ENCODE peak calls at places on chromosome 19, in seven cellular contexts. Q is CD8-positive, alpha-beta T cell; S is PC-9; N is heart right ventricle; F is left ventricle myocardium inferior; U is neuronal stem cell; V is thoracic aorta. E is an unnamed sample.

GRCh38 chr19:55657004-55657747 is 2.3 kb downstream of the U2AF2 start:
- DNase-seq in U (no peak), F (no peak), V (no peak), Q (no peak), N (no peak), S (peak), E (no peak)

GRCh38 chr19:56014765-56015164 is 28.2 kb downstream of the NLRP5 start:
- DNase-seq in N (no peak), Q (no peak), U (no peak), V (no peak), F (no peak), S (no peak), E (no peak)

GRCh38 chr19:1523412-1524205 is at the start of gene PLK5:
- DNase-seq in F (no peak), U (no peak), Q (no peak), N (no peak), V (no peak), S (no peak), E (no peak)

GRCh38 chr19:55308281-55308680 is 16.9 kb downstream of the TMEM150B start:
- DNase-seq in F (no peak), Q (no peak), N (no peak), U (no peak), S (no peak), V (no peak), E (no peak)

GRCh38 chr19:52099497-52100138 is 4.1 kb upstream of the ZNF841 start:
- DNase-seq in F (no peak), Q (no peak), S (peak), U (no peak), N (no peak), V (no peak), E (no peak)

GRCh38 chr19:40960062-40960685 is 30.9 kb upstream of the CYP2B6 start:
- DNase-seq in V (no peak), F (no peak), S (peak), N (no peak), Q (no peak), U (no peak), E (no peak)

GRCh38 chr19:1355974-1356865 is 27.5 kb upstream of the NDUFS7 start:
- DNase-seq in N (no peak), F (no peak), S (no peak), U (no peak), Q (no peak), V (no peak), E (no peak)

GRCh38 chr19:43798546-43799409 is 3.5 kb downstream of the LYPD5 start:
- DNase-seq in F (no peak), V (no peak), U (no peak), S (peak), N (no peak), Q (peak), E (peak)

GRCh38 chr19:4878491-4878968 is 11.1 kb upstream of the PLIN3 start:
- DNase-seq in N (peak), S (no peak), U (no peak), V (no peak), F (peak), Q (no peak), E (no peak)

GRCh38 chr19:17436094-17436873 is 12.2 kb downstream of the TMEM221 start:
- DNase-seq in F (no peak), N (no peak), U (no peak), V (no peak), S (no peak), Q (no peak), E (no peak)
- H3K4me3 ChIP-seq in F (no peak), N (no peak), U (no peak), V (no peak), S (no peak), Q (no peak), E (no peak)

DNA sequence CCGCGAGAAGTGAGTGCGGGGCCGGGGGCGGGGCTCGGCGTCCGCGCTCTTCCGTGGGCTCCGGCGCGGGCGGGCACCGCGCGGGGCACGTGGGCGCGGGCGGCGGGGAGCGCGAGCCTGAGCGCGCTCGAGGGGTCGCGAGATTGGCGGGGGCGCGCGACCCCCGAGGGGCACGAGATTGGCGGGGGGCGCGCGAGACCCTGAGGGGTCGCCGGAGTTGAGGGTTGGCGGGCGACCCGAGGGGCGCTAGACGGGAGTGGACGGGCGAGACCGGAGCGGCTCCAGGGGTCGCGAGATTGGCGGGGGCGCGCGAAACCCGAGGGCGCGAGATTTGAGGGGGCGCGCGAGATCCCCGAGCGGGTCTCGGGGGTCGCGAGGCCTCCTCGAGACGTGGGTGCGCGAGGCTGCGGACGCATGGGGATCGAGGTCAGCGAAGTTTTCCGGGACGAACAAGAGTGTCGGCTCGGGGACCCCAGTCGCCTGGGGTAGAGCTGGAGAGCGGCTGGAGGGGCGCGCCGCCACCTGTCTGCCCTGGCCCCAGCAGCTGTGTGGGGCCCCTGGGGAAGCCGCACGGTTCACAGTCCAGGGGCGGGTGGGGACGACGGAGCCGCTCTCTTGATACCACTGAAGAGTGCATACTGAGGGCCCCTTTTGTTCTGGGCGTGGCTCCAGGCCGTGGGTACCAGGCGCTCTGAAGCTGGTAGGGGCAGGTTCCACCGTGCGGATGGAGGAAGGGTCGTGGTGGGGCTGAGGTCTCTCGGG is 682 bp downstream of the SSBP4 start:
- DNase-seq in V (no peak), S (no peak), F (no peak), N (no peak), U (no peak), Q (peak), E (no peak)
- H3K4me3 ChIP-seq in V (peak), S (peak), F (peak), N (peak), U (peak), Q (peak), E (peak)

GRCh38 chr19:32232449-32232848 is 113.0 kb upstream of the ZNF507 start:
- DNase-seq in N (no peak), S (no peak), F (no peak), Q (no peak), V (no peak), U (no peak), E (no peak)
- H3K4me3 ChIP-seq in N (no peak), S (no peak), F (no peak), Q (no peak), V (no peak), U (no peak), E (no peak)

DNA sequence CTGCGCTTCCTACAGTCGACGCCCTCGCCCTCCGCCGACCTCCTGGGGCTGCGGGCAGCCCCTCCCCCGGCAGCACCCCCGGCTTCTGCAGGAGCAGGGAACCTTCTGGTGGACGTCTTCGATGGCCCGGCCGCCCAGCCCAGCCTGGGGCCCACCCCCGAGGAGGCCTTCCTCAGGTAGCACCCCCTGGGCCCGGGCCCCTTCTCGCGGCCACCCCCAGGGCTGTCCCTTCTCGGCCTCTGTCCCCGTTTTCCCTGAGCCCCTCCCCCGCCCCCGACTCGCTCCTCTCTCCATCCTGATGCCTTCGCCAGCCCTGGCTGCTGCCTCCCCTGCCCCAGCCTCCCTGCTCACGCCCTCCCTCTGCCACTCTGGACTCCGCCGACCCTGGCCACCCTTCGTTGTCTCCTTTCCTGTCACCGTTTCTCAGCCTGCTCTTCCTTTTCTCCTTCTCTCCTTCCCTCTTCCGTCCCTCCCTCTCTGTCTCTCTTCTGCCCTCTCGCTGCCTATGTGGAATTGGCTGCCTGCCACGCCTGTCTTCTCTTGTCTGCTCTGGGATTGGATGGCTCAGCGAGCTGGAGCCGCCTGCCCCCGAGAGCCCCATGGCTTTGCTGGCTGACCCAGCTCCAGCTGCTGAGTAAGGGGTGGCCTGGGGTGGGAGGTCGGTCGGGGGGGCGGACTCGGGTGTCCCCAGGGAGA is 11.0 kb downstream of the FUZ start:
- DNase-seq in F (peak), U (peak), N (peak), Q (no peak), V (peak), S (no peak), E (no peak)
- H3K4me3 ChIP-seq in F (peak), U (peak), N (peak), Q (no peak), V (peak), S (no peak), E (no peak)

GRCh38 chr19:7888826-7889217 is 512 bp downstream of the LRRC8E start:
- DNase-seq in F (no peak), N (no peak), S (no peak), V (no peak), U (no peak), Q (no peak), E (no peak)
- H3K4me3 ChIP-seq in F (peak), N (peak), S (peak), V (no peak), U (peak), Q (no peak), E (peak)

GRCh38 chr19:13169769-13170168 is 19.6 kb downstream of the IER2 start:
- DNase-seq in Q (no peak), V (no peak), S (peak), N (no peak), F (no peak), U (no peak), E (no peak)
- H3K4me3 ChIP-seq in Q (no peak), V (no peak), S (no peak), N (no peak), F (no peak), U (no peak), E (no peak)

DNA sequence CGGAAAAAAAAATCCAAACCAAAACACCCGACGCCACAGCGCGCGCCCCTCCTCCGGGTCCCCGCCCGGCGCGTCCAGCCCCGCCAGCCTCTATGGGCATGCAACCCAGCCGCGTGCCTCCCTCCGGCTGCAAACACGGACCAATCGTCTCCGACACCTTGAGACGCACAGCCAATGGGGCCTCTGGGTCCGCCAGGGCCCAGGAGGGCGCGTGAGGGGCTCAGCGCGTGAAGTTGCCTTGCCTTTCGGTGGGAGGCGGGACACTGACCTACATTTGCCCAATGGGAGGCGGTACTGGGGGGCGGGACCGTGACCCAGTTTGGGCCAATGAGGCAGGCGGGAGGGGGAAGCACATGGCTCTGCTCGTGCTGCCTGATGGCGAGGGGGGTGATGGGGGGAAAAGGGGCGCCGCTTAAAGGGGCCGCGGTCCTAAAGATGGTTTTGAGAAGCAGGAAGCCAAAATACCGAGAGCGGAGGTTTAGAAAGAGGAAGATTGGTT is 319 bp upstream of the DBP start:
- DNase-seq in N (peak), Q (peak), S (peak), V (peak), U (peak), F (peak), E (peak)
- H3K4me3 ChIP-seq in N (peak), Q (peak), S (peak), V (peak), U (peak), F (peak), E (peak)

GRCh38 chr19:15175609-15176008 is 25.2 kb downstream of the NOTCH3 start:
- DNase-seq in V (no peak), Q (no peak), U (no peak), F (no peak), S (no peak), N (no peak), E (no peak)

GRCh38 chr19:15178629-15179308 is 22.0 kb downstream of the NOTCH3 start:
- DNase-seq in Q (no peak), F (no peak), S (no peak), N (no peak), U (no peak), V (no peak), E (no peak)

GRCh38 chr19:15180451-15181390 is 20.1 kb downstream of the NOTCH3 start:
- DNase-seq in N (peak), S (no peak), Q (no peak), U (no peak), V (no peak), F (peak), E (no peak)

GRCh38 chr19:15173746-15174404 is 26.9 kb downstream of the NOTCH3 start:
- DNase-seq in F (no peak), Q (no peak), V (no peak), N (no peak), S (no peak), U (no peak), E (no peak)

GRCh38 chr19:15177269-15178116 is 23.3 kb downstream of the NOTCH3 start:
- DNase-seq in F (peak), U (peak), Q (peak), N (peak), V (no peak), S (no peak), E (no peak)
- H3K4me3 ChIP-seq in F (peak), U (peak), Q (no peak), N (peak), V (peak), S (no peak), E (no peak)

GRCh38 chr19:35558400-35559280 is 4.8 kb downstream of the ATP4A start:
- DNase-seq in Q (no peak), S (no peak), N (no peak), U (no peak), V (no peak), F (no peak), E (no peak)
- H3K4me3 ChIP-seq in Q (peak), S (no peak), N (peak), U (peak), V (peak), F (peak), E (no peak)

DNA sequence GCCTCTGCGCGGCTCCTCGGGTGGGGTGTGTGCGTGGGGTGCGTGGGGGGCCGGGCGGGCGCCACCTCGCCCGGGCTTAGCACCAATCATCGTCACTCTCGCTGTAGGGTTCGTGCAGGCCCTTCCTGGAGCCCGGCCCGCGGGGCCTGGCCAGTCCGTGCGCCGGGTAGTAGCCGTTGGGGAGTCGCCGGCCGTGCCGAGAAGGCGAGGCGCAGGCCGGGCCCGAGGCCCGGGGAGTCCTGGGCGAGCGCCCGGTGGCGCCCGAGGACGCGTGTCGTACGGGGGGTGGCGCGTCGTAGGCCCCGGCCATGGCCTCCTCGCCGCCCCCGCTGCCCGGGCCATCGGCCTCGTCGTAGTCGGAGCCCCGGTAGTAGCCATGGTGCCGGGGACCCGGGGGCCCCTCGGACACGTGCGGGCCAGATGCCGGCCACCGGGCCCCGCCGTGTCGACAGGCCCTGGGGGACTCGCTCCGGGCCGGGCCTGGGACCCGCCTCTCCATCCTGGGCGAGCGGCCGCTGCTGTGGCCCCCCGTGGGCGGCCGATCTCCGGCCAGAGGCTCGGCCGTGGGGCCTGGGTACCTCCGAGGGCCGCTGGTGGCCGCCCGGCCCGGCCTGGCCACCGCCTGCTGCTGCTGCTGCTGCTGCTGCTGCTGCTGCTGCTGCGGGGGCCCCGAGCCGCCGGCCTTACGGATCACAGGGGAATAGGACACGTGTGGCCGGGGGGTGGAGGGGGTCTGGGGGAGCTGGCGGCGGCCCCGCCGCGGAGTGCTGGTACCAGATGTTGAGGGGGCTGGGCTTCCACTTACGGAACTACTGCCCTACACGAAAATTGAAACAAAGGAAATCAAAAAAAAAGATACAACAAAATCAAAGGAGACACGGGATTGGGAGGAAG is 57.3 kb downstream of the IER2 start:
- DNase-seq in S (no peak), Q (no peak), F (peak), U (no peak), V (no peak), N (peak), E (no peak)
- H3K4me3 ChIP-seq in S (peak), Q (peak), F (peak), U (no peak), V (peak), N (peak), E (no peak)

E was measured in keratinocyte.